ENCODE peak calls at places on chromosomes 16 and 17, in seven cellular contexts. One of them, this sample, is unnamed. For H3K36me3, the result is how much of the 10 kb centered on the place peaks cover.

GRCh38 chr17:82913304-82914043 is 73.7 kb upstream of the ZNF750 start:
- DNase-seq in tibial nerve: no peak
- DNase-seq in heart right ventricle: no peak
- DNase-seq in Peyer's patch: no peak
- DNase-seq in HCT116: no peak
- DNase-seq in fibroblast of lung: no peak
- DNase-seq in suprapubic skin: no peak
- DNase-seq in this sample: no peak

GRCh38 chr17:66460558-66460957 is 158.1 kb downstream of the PRKCA start:
- DNase-seq in tibial nerve: no peak
- DNase-seq in heart right ventricle: no peak
- DNase-seq in Peyer's patch: no peak
- DNase-seq in HCT116: no peak
- DNase-seq in fibroblast of lung: no peak
- DNase-seq in suprapubic skin: no peak
- DNase-seq in this sample: no peak

GRCh38 chr17:57632294-57632693 is 112.8 kb downstream of the CCDC182 start:
- DNase-seq in tibial nerve: no peak
- DNase-seq in heart right ventricle: no peak
- DNase-seq in Peyer's patch: no peak
- DNase-seq in HCT116: no peak
- DNase-seq in fibroblast of lung: no peak
- DNase-seq in suprapubic skin: no peak
- DNase-seq in this sample: no peak

GRCh38 chr16:49084628-49085390 is 196.8 kb downstream of the CBLN1 start:
- DNase-seq in tibial nerve: no peak
- DNase-seq in heart right ventricle: no peak
- DNase-seq in Peyer's patch: no peak
- DNase-seq in HCT116: peak
- DNase-seq in fibroblast of lung: no peak
- DNase-seq in suprapubic skin: no peak
- DNase-seq in this sample: no peak

GRCh38 chr17:37107406-37108083 is 158.8 kb downstream of the AATF start:
- DNase-seq in tibial nerve: no peak
- DNase-seq in heart right ventricle: peak
- DNase-seq in Peyer's patch: no peak
- DNase-seq in HCT116: no peak
- DNase-seq in fibroblast of lung: peak
- DNase-seq in suprapubic skin: no peak
- DNase-seq in this sample: no peak

GRCh38 chr16:30602595-30603277 is 7.5 kb downstream of the ZNF689 start:
- DNase-seq in tibial nerve: no peak
- DNase-seq in heart right ventricle: no peak
- DNase-seq in Peyer's patch: no peak
- DNase-seq in HCT116: no peak
- DNase-seq in fibroblast of lung: no peak
- DNase-seq in suprapubic skin: no peak
- DNase-seq in this sample: no peak

GRCh38 chr17:30267625-30268024 is 24.1 kb downstream of the BLMH start:
- DNase-seq in tibial nerve: no peak
- DNase-seq in heart right ventricle: no peak
- DNase-seq in Peyer's patch: no peak
- DNase-seq in HCT116: no peak
- DNase-seq in fibroblast of lung: peak
- DNase-seq in suprapubic skin: no peak
- DNase-seq in this sample: no peak

GRCh38 chr16:59719121-59719520 is 985.0 kb upstream of the GOT2 start:
- DNase-seq in tibial nerve: no peak
- DNase-seq in heart right ventricle: no peak
- DNase-seq in Peyer's patch: no peak
- DNase-seq in HCT116: no peak
- DNase-seq in fibroblast of lung: peak
- DNase-seq in suprapubic skin: no peak
- DNase-seq in this sample: no peak

GRCh38 chr16:4314532-4315184 is 1.2 kb upstream of the GLIS2 start:
- DNase-seq in tibial nerve: no peak
- DNase-seq in heart right ventricle: no peak
- DNase-seq in Peyer's patch: no peak
- DNase-seq in HCT116: peak
- DNase-seq in fibroblast of lung: peak
- DNase-seq in suprapubic skin: peak
- DNase-seq in this sample: no peak

GRCh38 chr17:50533185-50533584 is 650 bp downstream of the EPN3 start:
- DNase-seq in tibial nerve: no peak
- DNase-seq in heart right ventricle: no peak
- DNase-seq in Peyer's patch: no peak
- DNase-seq in HCT116: no peak
- DNase-seq in fibroblast of lung: no peak
- DNase-seq in suprapubic skin: no peak
- DNase-seq in this sample: no peak

GRCh38 chr17:36602924-36603384 is 1.6 kb downstream of the MRM1 start:
- DNase-seq in tibial nerve: peak
- DNase-seq in heart right ventricle: peak
- DNase-seq in Peyer's patch: peak
- DNase-seq in HCT116: peak
- DNase-seq in fibroblast of lung: peak
- DNase-seq in suprapubic skin: peak
- DNase-seq in this sample: no peak

GRCh38 chr16:89805136-89805905 is 11.1 kb downstream of the FANCA start:
- DNase-seq in tibial nerve: no peak
- DNase-seq in heart right ventricle: no peak
- DNase-seq in Peyer's patch: no peak
- DNase-seq in HCT116: no peak
- DNase-seq in fibroblast of lung: peak
- DNase-seq in suprapubic skin: no peak
- DNase-seq in this sample: no peak

GRCh38 chr17:75326587-75326955 is 37.3 kb upstream of the SLC25A19 start:
- DNase-seq in tibial nerve: no peak
- DNase-seq in heart right ventricle: no peak
- DNase-seq in Peyer's patch: no peak
- DNase-seq in HCT116: no peak
- DNase-seq in fibroblast of lung: no peak
- DNase-seq in suprapubic skin: no peak
- DNase-seq in this sample: no peak

GRCh38 chr17:41773190-41773588 is 13.3 kb downstream of the JUP start:
- DNase-seq in tibial nerve: no peak
- DNase-seq in heart right ventricle: peak
- DNase-seq in Peyer's patch: peak
- DNase-seq in HCT116: peak
- DNase-seq in fibroblast of lung: peak
- DNase-seq in suprapubic skin: peak
- DNase-seq in this sample: no peak

GRCh38 chr17:75088902-75089417 is 1.2 kb downstream of the SLC16A5 start:
- DNase-seq in tibial nerve: no peak
- DNase-seq in heart right ventricle: peak
- DNase-seq in Peyer's patch: peak
- DNase-seq in HCT116: no peak
- DNase-seq in fibroblast of lung: peak
- DNase-seq in suprapubic skin: no peak
- DNase-seq in this sample: no peak

GRCh38 chr16:11359370-11359769 is 14.1 kb downstream of the RMI2 start:
- DNase-seq in tibial nerve: no peak
- DNase-seq in heart right ventricle: no peak
- DNase-seq in Peyer's patch: no peak
- DNase-seq in HCT116: peak
- DNase-seq in fibroblast of lung: peak
- DNase-seq in suprapubic skin: peak
- DNase-seq in this sample: no peak

GRCh38 chr17:50094243-50094752 is 853 bp upstream of the PDK2 start:
- DNase-seq in tibial nerve: peak
- DNase-seq in heart right ventricle: peak
- DNase-seq in Peyer's patch: peak
- DNase-seq in HCT116: peak
- DNase-seq in fibroblast of lung: peak
- DNase-seq in suprapubic skin: peak
- DNase-seq in this sample: peak

GRCh38 chr17:37494401-37494831 is 4.7 kb downstream of the DUSP14 start:
- DNase-seq in tibial nerve: no peak
- DNase-seq in heart right ventricle: no peak
- DNase-seq in Peyer's patch: no peak
- DNase-seq in HCT116: no peak
- DNase-seq in fibroblast of lung: peak
- DNase-seq in suprapubic skin: no peak
- DNase-seq in this sample: no peak

GRCh38 chr16:26818393-26818792 is 248.3 kb upstream of the C16orf82 start:
- DNase-seq in tibial nerve: no peak
- DNase-seq in heart right ventricle: no peak
- DNase-seq in Peyer's patch: no peak
- DNase-seq in HCT116: no peak
- DNase-seq in fibroblast of lung: no peak
- DNase-seq in suprapubic skin: no peak
- DNase-seq in this sample: no peak

GRCh38 chr17:36532435-36532975 is 2.2 kb downstream of the MYO19 start:
- DNase-seq in tibial nerve: no peak
- DNase-seq in heart right ventricle: no peak
- DNase-seq in Peyer's patch: no peak
- DNase-seq in HCT116: no peak
- DNase-seq in fibroblast of lung: no peak
- DNase-seq in suprapubic skin: peak
- DNase-seq in this sample: no peak

GRCh38 chr17:55726440-55726839 is 3.8 kb upstream of the TMEM100 start:
- DNase-seq in tibial nerve: peak
- DNase-seq in heart right ventricle: peak
- DNase-seq in Peyer's patch: peak
- DNase-seq in HCT116: no peak
- DNase-seq in fibroblast of lung: peak
- DNase-seq in suprapubic skin: peak
- DNase-seq in this sample: no peak

GRCh38 chr17:77213778-77214132 is 73.0 kb downstream of the SEC14L1 start:
- DNase-seq in tibial nerve: no peak
- DNase-seq in heart right ventricle: no peak
- DNase-seq in Peyer's patch: no peak
- DNase-seq in HCT116: no peak
- DNase-seq in fibroblast of lung: no peak
- DNase-seq in suprapubic skin: peak
- DNase-seq in this sample: no peak
- H3K36me3 ChIP-seq in tibial nerve: under half
- H3K36me3 ChIP-seq in heart right ventricle: under half
- H3K36me3 ChIP-seq in Peyer's patch: under half
- H3K36me3 ChIP-seq in HCT116: under half
- H3K36me3 ChIP-seq in fibroblast of lung: under half
- H3K36me3 ChIP-seq in suprapubic skin: half or more
- H3K36me3 ChIP-seq in this sample: under half

DNA sequence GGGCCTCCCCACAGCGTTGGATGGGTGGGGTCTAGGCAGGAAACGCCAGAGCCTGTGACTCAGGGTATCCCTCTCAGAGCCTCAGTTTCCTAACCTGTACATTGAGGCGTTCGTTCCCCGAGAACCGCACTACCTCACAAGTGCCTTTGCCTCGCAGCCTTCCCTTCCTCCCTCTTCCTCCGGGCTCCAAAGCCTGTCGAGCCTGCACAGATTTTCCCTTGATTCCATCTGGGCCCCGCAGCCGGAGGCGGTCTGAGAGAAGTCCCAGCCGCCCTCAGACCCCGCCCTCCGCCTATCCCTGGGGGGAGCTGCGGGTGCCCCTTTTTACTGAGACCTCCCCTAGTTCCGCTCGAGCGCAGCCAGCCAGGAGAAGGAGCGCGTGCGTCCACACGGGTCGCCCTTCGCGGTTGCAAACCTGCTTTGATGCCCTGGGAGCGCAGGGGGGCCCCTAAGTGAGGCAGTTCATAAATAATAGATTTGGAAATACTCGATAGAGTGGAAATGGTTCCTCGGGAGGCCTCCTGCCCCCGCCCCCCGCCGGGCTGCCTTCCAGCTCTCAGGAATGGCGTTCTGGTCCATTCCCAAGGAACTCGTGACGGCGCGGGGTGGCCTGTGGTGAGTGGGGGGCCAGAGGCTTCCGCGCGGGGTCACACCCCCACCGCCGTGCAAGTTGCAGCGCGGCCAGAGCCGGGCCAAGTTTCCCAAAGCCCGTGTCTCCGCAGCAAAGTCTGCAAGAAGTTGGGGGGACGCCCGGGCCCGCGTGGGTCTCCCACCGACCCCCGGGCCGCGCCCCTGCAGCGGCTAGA is 672 bp downstream of the C16orf74 start:
- DNase-seq in tibial nerve: no peak
- DNase-seq in heart right ventricle: peak
- DNase-seq in Peyer's patch: peak
- DNase-seq in HCT116: no peak
- DNase-seq in fibroblast of lung: peak
- DNase-seq in suprapubic skin: no peak
- DNase-seq in this sample: peak
- TF ChIP-seq CTCF in tibial nerve: no peak
- TF ChIP-seq CTCF in heart right ventricle: no peak
- TF ChIP-seq CTCF in Peyer's patch: no peak
- TF ChIP-seq CTCF in HCT116: no peak
- TF ChIP-seq CTCF in fibroblast of lung: no peak
- TF ChIP-seq CTCF in suprapubic skin: no peak
- TF ChIP-seq CTCF in this sample: no peak

GRCh38 chr16:84825896-84826557 is 6.2 kb downstream of the CRISPLD2 start:
- DNase-seq in tibial nerve: no peak
- DNase-seq in heart right ventricle: no peak
- DNase-seq in Peyer's patch: no peak
- DNase-seq in HCT116: no peak
- DNase-seq in fibroblast of lung: peak
- DNase-seq in suprapubic skin: no peak
- DNase-seq in this sample: no peak
- H3K4me3 ChIP-seq in tibial nerve: no peak
- H3K4me3 ChIP-seq in heart right ventricle: no peak
- H3K4me3 ChIP-seq in Peyer's patch: no peak
- H3K4me3 ChIP-seq in HCT116: no peak
- H3K4me3 ChIP-seq in fibroblast of lung: no peak
- H3K4me3 ChIP-seq in suprapubic skin: no peak
- H3K4me3 ChIP-seq in this sample: no peak

GRCh38 chr16:85728879-85729278 is 22.0 kb downstream of the C16orf74 start:
- DNase-seq in tibial nerve: no peak
- DNase-seq in heart right ventricle: no peak
- DNase-seq in Peyer's patch: no peak
- DNase-seq in HCT116: no peak
- DNase-seq in fibroblast of lung: no peak
- DNase-seq in suprapubic skin: no peak
- DNase-seq in this sample: no peak

GRCh38 chr16:85731179-85731578 is 19.7 kb downstream of the C16orf74 start:
- DNase-seq in tibial nerve: no peak
- DNase-seq in heart right ventricle: no peak
- DNase-seq in Peyer's patch: no peak
- DNase-seq in HCT116: no peak
- DNase-seq in fibroblast of lung: no peak
- DNase-seq in suprapubic skin: no peak
- DNase-seq in this sample: no peak

GRCh38 chr16:85733155-85733838 is 17.6 kb downstream of the C16orf74 start:
- DNase-seq in tibial nerve: peak
- DNase-seq in heart right ventricle: no peak
- DNase-seq in Peyer's patch: no peak
- DNase-seq in HCT116: no peak
- DNase-seq in fibroblast of lung: no peak
- DNase-seq in suprapubic skin: no peak
- DNase-seq in this sample: no peak

GRCh38 chr16:85729907-85730465 is 20.9 kb downstream of the C16orf74 start:
- DNase-seq in tibial nerve: no peak
- DNase-seq in heart right ventricle: no peak
- DNase-seq in Peyer's patch: no peak
- DNase-seq in HCT116: no peak
- DNase-seq in fibroblast of lung: no peak
- DNase-seq in suprapubic skin: no peak
- DNase-seq in this sample: no peak

GRCh38 chr16:85729452-85729851 is 21.4 kb downstream of the C16orf74 start:
- DNase-seq in tibial nerve: no peak
- DNase-seq in heart right ventricle: no peak
- DNase-seq in Peyer's patch: no peak
- DNase-seq in HCT116: no peak
- DNase-seq in fibroblast of lung: peak
- DNase-seq in suprapubic skin: no peak
- DNase-seq in this sample: no peak
- H3K36me3 ChIP-seq in tibial nerve: under half
- H3K36me3 ChIP-seq in heart right ventricle: under half
- H3K36me3 ChIP-seq in Peyer's patch: under half
- H3K36me3 ChIP-seq in HCT116: under half
- H3K36me3 ChIP-seq in fibroblast of lung: under half
- H3K36me3 ChIP-seq in suprapubic skin: under half
- H3K36me3 ChIP-seq in this sample: under half

GRCh38 chr16:83967838-83968482 is at the start of gene NECAB2:
- DNase-seq in tibial nerve: peak
- DNase-seq in heart right ventricle: peak
- DNase-seq in Peyer's patch: no peak
- DNase-seq in HCT116: no peak
- DNase-seq in fibroblast of lung: peak
- DNase-seq in suprapubic skin: peak
- DNase-seq in this sample: peak
- TF ChIP-seq CTCF in tibial nerve: peak
- TF ChIP-seq CTCF in heart right ventricle: peak
- TF ChIP-seq CTCF in Peyer's patch: no peak
- TF ChIP-seq CTCF in HCT116: peak
- TF ChIP-seq CTCF in fibroblast of lung: peak
- TF ChIP-seq CTCF in suprapubic skin: peak
- TF ChIP-seq CTCF in this sample: peak